ENCODE peak calls at places on chromosomes 5 and 9, in nine cellular contexts. One of them, this sample, is unnamed.

GRCh38 chr5:168976311-168976893 is 324.5 kb downstream of the SLIT3 start:
- DNase-seq in heart right ventricle: no peak
- DNase-seq in lower lobe of right lung: no peak
- DNase-seq in AG04450: no peak
- DNase-seq in HCT116: no peak
- DNase-seq in choroid plexus epithelial cell: no peak
- DNase-seq in adrenal gland: no peak
- DNase-seq in fibroblast of mammary gland: peak; percentile 7
- DNase-seq in GM23338: no peak
- DNase-seq in this sample: no peak

GRCh38 chr9:114164191-114164794 is 9.0 kb downstream of the COL27A1 start:
- DNase-seq in heart right ventricle: no peak
- DNase-seq in lower lobe of right lung: no peak
- DNase-seq in AG04450: no peak
- DNase-seq in HCT116: no peak
- DNase-seq in choroid plexus epithelial cell: no peak
- DNase-seq in adrenal gland: no peak
- DNase-seq in fibroblast of mammary gland: no peak
- DNase-seq in GM23338: no peak
- DNase-seq in this sample: no peak

GRCh38 chr5:89327621-89328020 is 444.6 kb upstream of the MEF2C start:
- DNase-seq in heart right ventricle: no peak
- DNase-seq in lower lobe of right lung: no peak
- DNase-seq in AG04450: no peak
- DNase-seq in HCT116: no peak
- DNase-seq in choroid plexus epithelial cell: peak; percentile 73
- DNase-seq in adrenal gland: no peak
- DNase-seq in fibroblast of mammary gland: no peak
- DNase-seq in GM23338: no peak
- DNase-seq in this sample: no peak

GRCh38 chr5:156359452-156359851 is 32.5 kb downstream of the SGCD start:
- DNase-seq in heart right ventricle: no peak
- DNase-seq in lower lobe of right lung: no peak
- DNase-seq in AG04450: peak; percentile 62
- DNase-seq in HCT116: no peak
- DNase-seq in choroid plexus epithelial cell: peak; percentile 10
- DNase-seq in adrenal gland: no peak
- DNase-seq in fibroblast of mammary gland: peak; percentile 93
- DNase-seq in GM23338: no peak
- DNase-seq in this sample: no peak

GRCh38 chr9:6197330-6197729 is 18.3 kb upstream of the IL33 start:
- DNase-seq in heart right ventricle: peak; percentile 18
- DNase-seq in lower lobe of right lung: no peak
- DNase-seq in AG04450: no peak
- DNase-seq in HCT116: peak; percentile 12
- DNase-seq in choroid plexus epithelial cell: peak; percentile 63
- DNase-seq in adrenal gland: no peak
- DNase-seq in fibroblast of mammary gland: peak; percentile 52
- DNase-seq in GM23338: peak; percentile 75
- DNase-seq in this sample: peak; percentile 32

GRCh38 chr5:14309864-14310531 is 166.9 kb downstream of the TRIO start:
- DNase-seq in heart right ventricle: no peak
- DNase-seq in lower lobe of right lung: no peak
- DNase-seq in AG04450: no peak
- DNase-seq in HCT116: no peak
- DNase-seq in choroid plexus epithelial cell: no peak
- DNase-seq in adrenal gland: no peak
- DNase-seq in fibroblast of mammary gland: no peak
- DNase-seq in GM23338: no peak
- DNase-seq in this sample: no peak

GRCh38 chr9:6098431-6098830 is 83.0 kb upstream of the RANBP6 start:
- DNase-seq in heart right ventricle: no peak
- DNase-seq in lower lobe of right lung: no peak
- DNase-seq in AG04450: no peak
- DNase-seq in HCT116: no peak
- DNase-seq in choroid plexus epithelial cell: peak; percentile 26
- DNase-seq in adrenal gland: no peak
- DNase-seq in fibroblast of mammary gland: peak; percentile 76
- DNase-seq in GM23338: no peak
- DNase-seq in this sample: no peak

GRCh38 chr5:54520940-54521339 is 3.4 kb downstream of the SNX18 start:
- DNase-seq in heart right ventricle: no peak
- DNase-seq in lower lobe of right lung: no peak
- DNase-seq in AG04450: no peak
- DNase-seq in HCT116: no peak
- DNase-seq in choroid plexus epithelial cell: peak; percentile 47
- DNase-seq in adrenal gland: no peak
- DNase-seq in fibroblast of mammary gland: no peak
- DNase-seq in GM23338: no peak
- DNase-seq in this sample: no peak

GRCh38 chr5:151008124-151008491 is 12.3 kb upstream of the GPX3 start:
- DNase-seq in heart right ventricle: no peak
- DNase-seq in lower lobe of right lung: no peak
- DNase-seq in AG04450: no peak
- DNase-seq in HCT116: no peak
- DNase-seq in choroid plexus epithelial cell: no peak
- DNase-seq in adrenal gland: no peak
- DNase-seq in fibroblast of mammary gland: no peak
- DNase-seq in GM23338: no peak
- DNase-seq in this sample: no peak

GRCh38 chr5:36301858-36302603 is at the start of gene RANBP3L:
- DNase-seq in heart right ventricle: peak; percentile 22
- DNase-seq in lower lobe of right lung: no peak
- DNase-seq in AG04450: no peak
- DNase-seq in HCT116: no peak
- DNase-seq in choroid plexus epithelial cell: peak; percentile 75
- DNase-seq in adrenal gland: peak; percentile 47
- DNase-seq in fibroblast of mammary gland: peak; percentile 34
- DNase-seq in GM23338: no peak
- DNase-seq in this sample: no peak

GRCh38 chr5:161311965-161312364 is 234.6 kb downstream of the GABRB2 start:
- DNase-seq in heart right ventricle: no peak
- DNase-seq in lower lobe of right lung: no peak
- DNase-seq in AG04450: no peak
- DNase-seq in HCT116: no peak
- DNase-seq in choroid plexus epithelial cell: no peak
- DNase-seq in adrenal gland: no peak
- DNase-seq in fibroblast of mammary gland: no peak
- DNase-seq in GM23338: no peak
- DNase-seq in this sample: no peak

GRCh38 chr9:115992834-115993233 is 160.8 kb upstream of the PAPPA start:
- DNase-seq in heart right ventricle: no peak
- DNase-seq in lower lobe of right lung: no peak
- DNase-seq in AG04450: peak; percentile 24
- DNase-seq in HCT116: no peak
- DNase-seq in choroid plexus epithelial cell: peak; percentile 53
- DNase-seq in adrenal gland: no peak
- DNase-seq in fibroblast of mammary gland: peak; percentile 79
- DNase-seq in GM23338: peak; percentile 6
- DNase-seq in this sample: no peak

GRCh38 chr5:78361226-78361993 is 993 bp downstream of the SCAMP1 start:
- DNase-seq in heart right ventricle: peak; percentile 66
- DNase-seq in lower lobe of right lung: no peak
- DNase-seq in AG04450: no peak
- DNase-seq in HCT116: no peak
- DNase-seq in choroid plexus epithelial cell: peak; percentile 63
- DNase-seq in adrenal gland: peak; percentile 61
- DNase-seq in fibroblast of mammary gland: peak; percentile 84
- DNase-seq in GM23338: peak; percentile 69
- DNase-seq in this sample: peak; percentile 61

GRCh38 chr5:180330810-180331646 is 22.1 kb downstream of the GFPT2 start:
- DNase-seq in heart right ventricle: peak; percentile 43
- DNase-seq in lower lobe of right lung: peak; percentile 32
- DNase-seq in AG04450: peak; percentile 88
- DNase-seq in HCT116: peak; percentile 74
- DNase-seq in choroid plexus epithelial cell: peak; percentile 93
- DNase-seq in adrenal gland: peak; percentile 90
- DNase-seq in fibroblast of mammary gland: peak; percentile 100
- DNase-seq in GM23338: no peak
- DNase-seq in this sample: peak; percentile 39

GRCh38 chr5:149411738-149412519 is 32.8 kb upstream of the IL17B start:
- DNase-seq in heart right ventricle: no peak
- DNase-seq in lower lobe of right lung: no peak
- DNase-seq in AG04450: no peak
- DNase-seq in HCT116: no peak
- DNase-seq in choroid plexus epithelial cell: no peak
- DNase-seq in adrenal gland: peak; percentile 6
- DNase-seq in fibroblast of mammary gland: no peak
- DNase-seq in GM23338: no peak
- DNase-seq in this sample: no peak

GRCh38 chr9:479951-480350 is 265.3 kb downstream of the DOCK8 start:
- DNase-seq in heart right ventricle: no peak
- DNase-seq in lower lobe of right lung: no peak
- DNase-seq in AG04450: no peak
- DNase-seq in HCT116: no peak
- DNase-seq in choroid plexus epithelial cell: no peak
- DNase-seq in adrenal gland: no peak
- DNase-seq in fibroblast of mammary gland: no peak
- DNase-seq in GM23338: no peak
- DNase-seq in this sample: no peak

GRCh38 chr9:76321185-76321828 is 72.9 kb downstream of the RFK start:
- DNase-seq in heart right ventricle: no peak
- DNase-seq in lower lobe of right lung: no peak
- DNase-seq in AG04450: peak; percentile 51
- DNase-seq in HCT116: no peak
- DNase-seq in choroid plexus epithelial cell: peak; percentile 83
- DNase-seq in adrenal gland: no peak
- DNase-seq in fibroblast of mammary gland: peak; percentile 73
- DNase-seq in GM23338: no peak
- DNase-seq in this sample: no peak

GRCh38 chr5:10532421-10532820 is 31.4 kb upstream of the ANKRD33B start:
- DNase-seq in heart right ventricle: no peak
- DNase-seq in lower lobe of right lung: no peak
- DNase-seq in AG04450: no peak
- DNase-seq in HCT116: no peak
- DNase-seq in choroid plexus epithelial cell: no peak
- DNase-seq in adrenal gland: no peak
- DNase-seq in fibroblast of mammary gland: no peak
- DNase-seq in GM23338: no peak
- DNase-seq in this sample: no peak

GRCh38 chr9:77498891-77499290 is 149.2 kb downstream of the GNA14 start:
- DNase-seq in heart right ventricle: no peak
- DNase-seq in lower lobe of right lung: no peak
- DNase-seq in AG04450: no peak
- DNase-seq in HCT116: no peak
- DNase-seq in choroid plexus epithelial cell: no peak
- DNase-seq in adrenal gland: no peak
- DNase-seq in fibroblast of mammary gland: no peak
- DNase-seq in GM23338: no peak
- DNase-seq in this sample: no peak

GRCh38 chr5:60487885-60488425 is 212.0 kb downstream of the DEPDC1B start:
- DNase-seq in heart right ventricle: no peak
- DNase-seq in lower lobe of right lung: no peak
- DNase-seq in AG04450: no peak
- DNase-seq in HCT116: no peak
- DNase-seq in choroid plexus epithelial cell: peak; percentile 23
- DNase-seq in adrenal gland: no peak
- DNase-seq in fibroblast of mammary gland: peak; percentile 24
- DNase-seq in GM23338: no peak
- DNase-seq in this sample: peak; percentile 25
- H3K4me3 ChIP-seq in heart right ventricle: no peak overlapping the region
- H3K4me3 ChIP-seq in lower lobe of right lung: peak overlapping the region; percentile 14
- H3K4me3 ChIP-seq in AG04450: no peak overlapping the region
- H3K4me3 ChIP-seq in HCT116: no peak overlapping the region
- H3K4me3 ChIP-seq in choroid plexus epithelial cell: no peak overlapping the region
- H3K4me3 ChIP-seq in adrenal gland: no peak overlapping the region
- H3K4me3 ChIP-seq in fibroblast of mammary gland: no peak overlapping the region
- H3K4me3 ChIP-seq in GM23338: no peak overlapping the region
- H3K4me3 ChIP-seq in this sample: peak overlapping the region; percentile 14

DNA sequence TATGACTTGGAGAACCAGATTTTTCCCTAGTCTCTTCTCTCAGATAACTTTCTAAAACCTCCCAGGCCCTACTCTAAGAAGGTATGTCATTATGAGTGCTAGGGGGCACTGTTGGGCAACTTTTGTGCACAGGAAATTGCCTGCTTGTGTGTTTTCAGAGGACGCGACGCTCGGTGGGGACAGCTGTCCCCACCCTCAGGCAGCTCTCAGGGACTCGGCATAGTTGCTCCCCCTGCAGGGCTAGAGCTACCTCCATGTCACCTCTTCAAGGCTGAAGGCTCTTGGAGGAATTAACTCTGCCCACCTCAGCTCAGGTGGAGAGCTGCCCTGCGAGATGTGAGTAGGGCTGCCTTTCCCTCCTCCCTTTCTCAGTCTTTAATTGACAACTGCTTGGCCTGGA is 10.2 kb upstream of the TIFAB start:
- DNase-seq in heart right ventricle: no peak
- DNase-seq in lower lobe of right lung: no peak
- DNase-seq in AG04450: no peak
- DNase-seq in HCT116: peak; percentile 90
- DNase-seq in choroid plexus epithelial cell: peak; percentile 56
- DNase-seq in adrenal gland: peak; percentile 38
- DNase-seq in fibroblast of mammary gland: peak; percentile 46
- DNase-seq in GM23338: peak; percentile 97
- DNase-seq in this sample: peak; percentile 51
- TF ChIP-seq CTCF in heart right ventricle: peak; percentile 50
- TF ChIP-seq CTCF in lower lobe of right lung: peak; percentile 33
- TF ChIP-seq CTCF in AG04450: peak; percentile 64
- TF ChIP-seq CTCF in HCT116: peak; percentile 76
- TF ChIP-seq CTCF in choroid plexus epithelial cell: peak; percentile 54
- TF ChIP-seq CTCF in adrenal gland: peak; percentile 31
- TF ChIP-seq CTCF in fibroblast of mammary gland: peak; percentile 54
- TF ChIP-seq CTCF in GM23338: peak; percentile 81
- TF ChIP-seq CTCF in this sample: peak; percentile 34

DNA sequence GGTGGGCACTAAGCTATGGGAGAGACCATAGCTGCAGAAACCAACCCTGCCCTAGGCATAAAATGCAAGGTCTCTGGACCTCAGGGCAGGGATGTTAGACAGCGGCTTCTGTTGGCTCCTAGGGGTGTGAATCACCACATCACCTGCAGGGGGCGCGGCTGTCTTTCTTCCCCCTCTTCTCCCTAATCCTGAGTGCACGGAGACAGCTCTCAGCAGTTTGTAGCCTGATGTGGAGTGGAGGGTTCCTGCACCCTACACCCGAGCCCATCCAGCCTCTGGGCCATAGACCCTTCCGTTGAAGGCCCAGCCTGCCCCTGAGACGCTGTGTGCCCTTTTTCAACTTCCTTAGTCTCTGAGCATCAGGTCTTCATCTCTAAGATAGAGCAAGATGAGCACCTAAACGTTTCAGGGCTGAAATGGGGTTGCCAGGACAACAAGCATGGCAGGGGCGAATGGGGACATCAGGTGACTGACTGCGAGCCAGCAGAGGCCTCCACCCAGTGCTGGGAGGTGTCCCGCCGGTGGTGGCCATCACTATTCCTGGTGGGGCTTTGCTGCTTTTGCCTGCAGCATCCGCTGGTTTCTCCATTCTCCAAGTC is 2.3 kb upstream of the SEC16A start:
- DNase-seq in heart right ventricle: peak; percentile 86
- DNase-seq in lower lobe of right lung: peak; percentile 90
- DNase-seq in AG04450: peak; percentile 53
- DNase-seq in HCT116: no peak
- DNase-seq in choroid plexus epithelial cell: peak; percentile 85
- DNase-seq in adrenal gland: peak; percentile 88
- DNase-seq in fibroblast of mammary gland: peak; percentile 72
- DNase-seq in GM23338: peak; percentile 90
- DNase-seq in this sample: peak; percentile 90
- H3K4me3 ChIP-seq in heart right ventricle: no peak overlapping the region
- H3K4me3 ChIP-seq in lower lobe of right lung: no peak overlapping the region
- H3K4me3 ChIP-seq in AG04450: no peak overlapping the region
- H3K4me3 ChIP-seq in HCT116: peak overlapping the region; percentile 62
- H3K4me3 ChIP-seq in choroid plexus epithelial cell: no peak overlapping the region
- H3K4me3 ChIP-seq in adrenal gland: no peak overlapping the region
- H3K4me3 ChIP-seq in fibroblast of mammary gland: no peak overlapping the region
- H3K4me3 ChIP-seq in GM23338: no peak overlapping the region
- H3K4me3 ChIP-seq in this sample: no peak overlapping the region

GRCh38 chr9:127910613-127911205 is 6.1 kb downstream of the ST6GALNAC4 start:
- DNase-seq in heart right ventricle: no peak
- DNase-seq in lower lobe of right lung: no peak
- DNase-seq in AG04450: no peak
- DNase-seq in HCT116: no peak
- DNase-seq in choroid plexus epithelial cell: peak; percentile 58
- DNase-seq in adrenal gland: no peak
- DNase-seq in fibroblast of mammary gland: peak; percentile 43
- DNase-seq in GM23338: peak; percentile 36
- DNase-seq in this sample: peak; percentile 69
- TF ChIP-seq CTCF in heart right ventricle: no peak
- TF ChIP-seq CTCF in lower lobe of right lung: no peak
- TF ChIP-seq CTCF in AG04450: no peak
- TF ChIP-seq CTCF in HCT116: peak; percentile 17
- TF ChIP-seq CTCF in choroid plexus epithelial cell: peak; percentile 28
- TF ChIP-seq CTCF in adrenal gland: no peak
- TF ChIP-seq CTCF in fibroblast of mammary gland: peak; percentile 10
- TF ChIP-seq CTCF in GM23338: peak; percentile 17
- TF ChIP-seq CTCF in this sample: no peak